ENCODE peak calls at places on chromosomes 6 and 20, in four cellular contexts. D is effector memory CD4-positive, alpha-beta T cell; U is prostate gland; S is GM23248. B is an unnamed sample.

GRCh38 chr20:47139934-47140333 is 216.6 kb downstream of the ZMYND8 start:
- DNase-seq in U (no peak), D (no peak), S (no peak), B (no peak)

GRCh38 chr20:53586640-53587039 is 7.0 kb downstream of the ZNF217 start:
- DNase-seq in S (no peak), U (no peak), D (no peak), B (no peak)

GRCh38 chr6:42224222-42225042 is 6.8 kb upstream of the MRPS10 start:
- DNase-seq in D (no peak), S (peak), U (no peak), B (no peak)

GRCh38 chr6:106973841-106974336 is 640 bp downstream of the CD24 start:
- DNase-seq in U (peak), D (no peak), S (peak), B (no peak)

GRCh38 chr20:50561379-50562078 is 51.3 kb downstream of the PTPN1 start:
- DNase-seq in U (no peak), S (peak), D (no peak), B (peak)

GRCh38 chr20:47220161-47220582 is 136.3 kb downstream of the ZMYND8 start:
- DNase-seq in U (no peak), D (peak), S (peak), B (no peak)

GRCh38 chr6:138287144-138287955 is 69.1 kb upstream of the PBOV1 start:
- DNase-seq in D (no peak), S (peak), U (peak), B (no peak)

GRCh38 chr6:3794092-3794491 is 42.6 kb upstream of the PXDC1 start:
- DNase-seq in U (no peak), D (no peak), S (no peak), B (no peak)

GRCh38 chr20:44702776-44703175 is 12.4 kb upstream of the CCN5 start:
- DNase-seq in S (peak), D (no peak), U (no peak), B (peak)

GRCh38 chr6:43475506-43475905 is 1.9 kb upstream of the TJAP1 start:
- DNase-seq in D (no peak), U (no peak), S (no peak), B (no peak)

GRCh38 chr20:50412069-50412468 is 98.1 kb upstream of the PTPN1 start:
- DNase-seq in S (no peak), U (no peak), D (no peak), B (no peak)

GRCh38 chr20:33733654-33734576 is 2.1 kb downstream of the ZNF341 start:
- DNase-seq in S (peak), U (no peak), D (no peak), B (no peak)

GRCh38 chr6:35327349-35328027 is 14.9 kb upstream of the PPARD start:
- DNase-seq in D (peak), S (peak), U (peak), B (no peak)

GRCh38 chr6:66599541-66599940 is 892.5 kb upstream of the EYS start:
- DNase-seq in S (no peak), U (no peak), D (no peak), B (no peak)

GRCh38 chr6:57172136-57173055 is at the start of gene BAG2:
- DNase-seq in S (peak), D (peak), U (peak), B (peak)

GRCh38 chr6:80553071-80553740 is 446.7 kb downstream of the BCKDHB start:
- DNase-seq in U (no peak), D (no peak), S (no peak), B (no peak)

GRCh38 chr20:50710492-50711063 is 19.2 kb upstream of the RIPOR3 start:
- DNase-seq in S (peak), U (no peak), D (no peak), B (no peak)

GRCh38 chr20:11045412-11046175 is 371.8 kb upstream of the JAG1 start:
- DNase-seq in S (no peak), U (no peak), D (no peak), B (no peak)

GRCh38 chr6:683742-684440 is 9.0 kb downstream of the EXOC2 start:
- DNase-seq in D (no peak), S (peak), U (no peak), B (no peak)

GRCh38 chr6:139519571-139520031 is 145.2 kb upstream of the CITED2 start:
- DNase-seq in S (peak), U (no peak), D (no peak), B (no peak)

GRCh38 chr6:144582939-144583613 is 297.9 kb downstream of the UTRN start:
- DNase-seq in S (peak), U (peak), D (no peak), B (peak)

GRCh38 chr6:142822383-142822782 is 122.6 kb downstream of the HIVEP2 start:
- DNase-seq in S (no peak), U (no peak), D (no peak), B (no peak)

GRCh38 chr20:13586133-13586532 is 52.6 kb downstream of the TASP1 start:
- DNase-seq in D (no peak), S (no peak), U (no peak), B (no peak)

GRCh38 chr6:133682506-133683290 is 206.2 kb upstream of the TCF21 start:
- DNase-seq in S (peak), U (no peak), D (no peak), B (no peak)

GRCh38 chr6:106446983-106447382 is 86.5 kb downstream of the CRYBG1 start:
- DNase-seq in U (no peak), D (no peak), S (no peak), B (no peak)

GRCh38 chr6:31896856-31897611 is 464 bp downstream of the EHMT2 start:
- DNase-seq in S (peak), U (no peak), D (no peak), B (no peak)

GRCh38 chr20:41232971-41233926 is 84.3 kb downstream of the ZHX3 start:
- DNase-seq in U (peak), S (peak), D (no peak), B (no peak)

GRCh38 chr6:30676660-30677270 is 4.0 kb upstream of the DHX16 start:
- DNase-seq in D (no peak), U (no peak), S (no peak), B (no peak)

GRCh38 chr6:33591633-33592032 is 11.6 kb upstream of the BAK1 start:
- DNase-seq in D (no peak), S (no peak), U (no peak), B (no peak)

GRCh38 chr6:157376706-157377230 is 4.2 kb upstream of the ZDHHC14 start:
- DNase-seq in D (no peak), U (no peak), S (peak), B (no peak)

GRCh38 chr6:111874030-111874425 is 776 bp upstream of the FYN start:
- DNase-seq in D (no peak), S (peak), U (no peak), B (no peak)

GRCh38 chr20:56875052-56875663 is 246.1 kb downstream of the TFAP2C start:
- DNase-seq in S (peak), D (no peak), U (no peak), B (no peak)

GRCh38 chr6:19845271-19846046 is 8.3 kb downstream of the ID4 start:
- DNase-seq in U (no peak), S (peak), D (no peak), B (no peak)

GRCh38 chr20:23061262-23061661 is 11.8 kb upstream of the THBD start:
- DNase-seq in S (no peak), U (no peak), D (no peak), B (no peak)

GRCh38 chr20:23063573-23063972 is 14.1 kb upstream of the THBD start:
- DNase-seq in D (no peak), U (no peak), S (no peak), B (no peak)

GRCh38 chr20:23060629-23061028 is 11.2 kb upstream of the THBD start:
- DNase-seq in U (no peak), S (no peak), D (no peak), B (no peak)

GRCh38 chr20:23061713-23062561 is 12.5 kb upstream of the THBD start:
- DNase-seq in D (no peak), S (peak), U (no peak), B (no peak)

GRCh38 chr20:23062632-23063031 is 13.2 kb upstream of the THBD start:
- DNase-seq in D (no peak), U (no peak), S (no peak), B (no peak)
- H3K27ac ChIP-seq in D (no peak), U (no peak), S (no peak), B (no peak)

GRCh38 chr20:32355417-32355841 is 2.7 kb upstream of the ASXL1 start:
- DNase-seq in D (no peak), S (no peak), U (no peak), B (no peak)

GRCh38 chr20:32356935-32357868 is 929 bp upstream of the ASXL1 start:
- DNase-seq in S (peak), U (peak), D (no peak), B (peak)

GRCh38 chr20:32353848-32354496 is 4.2 kb upstream of the ASXL1 start:
- DNase-seq in S (no peak), D (no peak), U (no peak), B (no peak)

GRCh38 chr20:32352101-32352720 is 5.9 kb upstream of the ASXL1 start:
- DNase-seq in S (no peak), D (no peak), U (no peak), B (no peak)

GRCh38 chr20:32354592-32355416 is 3.3 kb upstream of the ASXL1 start:
- DNase-seq in S (peak), D (no peak), U (no peak), B (no peak)
- H3K27ac ChIP-seq in S (peak), D (no peak), U (no peak), B (no peak)

DNA sequence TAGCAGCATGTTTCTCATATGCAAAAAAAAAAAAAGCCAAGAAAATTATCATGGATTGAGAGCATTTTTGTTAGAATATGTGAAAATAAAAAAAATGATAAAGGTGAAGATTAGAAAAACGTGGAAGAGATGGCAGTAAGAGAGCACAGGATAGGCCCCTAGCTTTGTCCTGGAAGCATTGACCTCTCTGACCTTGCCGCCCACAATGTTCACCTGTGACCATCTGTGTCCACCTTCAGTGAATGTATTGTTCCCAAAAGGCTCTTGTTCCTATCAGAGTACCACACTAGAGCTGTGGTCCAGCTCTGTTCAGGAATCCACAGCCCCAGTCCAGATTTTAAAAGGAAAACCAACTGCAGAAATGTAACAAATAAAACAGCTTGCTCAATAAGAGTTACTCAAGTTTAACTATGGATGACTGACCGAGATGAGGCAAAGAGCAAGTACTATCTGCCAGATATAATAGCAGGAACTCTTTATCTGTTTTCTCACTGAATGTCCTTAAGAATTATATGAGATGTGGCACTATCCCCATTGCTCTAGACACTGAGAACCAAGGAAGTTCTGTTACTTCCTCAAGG is 287.7 kb upstream of the STXBP5 start:
- DNase-seq in U (no peak), S (peak), D (no peak), B (no peak)
- H3K27ac ChIP-seq in U (no peak), S (peak), D (no peak), B (no peak)

DNA sequence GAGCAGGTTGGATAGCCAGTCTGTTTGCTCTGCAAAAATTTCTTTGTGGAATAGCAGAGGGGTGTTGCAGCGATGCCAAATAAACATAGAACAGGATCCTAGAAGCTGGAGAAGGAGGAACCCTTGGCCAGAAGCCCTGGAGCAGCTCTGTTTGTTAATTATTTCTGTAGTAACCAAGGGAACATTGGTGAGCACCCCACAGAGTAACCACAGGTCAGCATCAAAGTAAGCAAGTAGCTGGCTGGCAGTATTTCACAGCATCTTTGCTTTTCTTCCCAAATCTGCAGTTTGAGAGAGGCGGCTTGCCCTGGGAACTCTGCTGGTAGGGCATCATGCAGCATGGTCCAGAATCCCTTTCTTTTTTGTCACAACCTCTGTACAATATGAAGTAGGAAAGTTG is 12.7 kb upstream of the APMAP start:
- DNase-seq in S (peak), D (no peak), U (peak), B (no peak)
- H3K27ac ChIP-seq in S (no peak), D (no peak), U (peak), B (no peak)

DNA sequence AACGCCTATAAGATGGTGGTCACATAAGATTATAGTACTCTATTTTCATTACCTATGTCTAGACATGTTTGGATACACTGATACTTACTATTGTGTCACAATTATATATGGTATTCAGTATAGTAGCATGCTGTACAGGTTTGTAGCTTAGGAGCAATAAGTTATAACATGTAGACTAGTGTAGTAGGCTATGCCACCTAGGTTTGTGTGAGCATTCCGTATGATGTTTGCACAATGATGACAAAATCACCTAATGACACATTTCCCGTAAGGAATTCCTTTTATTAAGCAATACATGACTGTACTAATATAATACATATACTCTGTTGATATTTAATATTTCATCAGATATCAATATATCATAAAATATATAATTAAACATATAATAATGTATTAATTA is 540.7 kb downstream of the BMP2 start:
- DNase-seq in D (no peak), S (no peak), U (no peak), B (no peak)
- H3K27ac ChIP-seq in D (no peak), S (no peak), U (no peak), B (no peak)

B was measured in caudate nucleus.